ENCODE peak calls at places on chromosomes 12 and 14, in four cellular contexts. V is body of pancreas, M is epithelial cell of proximal tubule, E is AG10803. P is an unnamed sample.

GRCh38 chr14:49972199-49972671 is 79.4 kb downstream of the ARF6 start:
- DNase-seq in V (peak; percentile 64), M (no peak), E (peak; percentile 82), P (no peak)

GRCh38 chr14:103904493-103905107 is 23.7 kb upstream of the TDRD9 start:
- DNase-seq in V (no peak), M (no peak), E (no peak), P (no peak)

GRCh38 chr14:37501877-37502276 is 93.2 kb downstream of the FOXA1 start:
- DNase-seq in V (no peak), M (no peak), E (no peak), P (no peak)

GRCh38 chr14:30069536-30069935 is 141.9 kb upstream of the PRKD1 start:
- DNase-seq in V (no peak), M (no peak), E (peak; percentile 38), P (no peak)

GRCh38 chr12:114316076-114316475 is 89.9 kb downstream of the TBX5 start:
- DNase-seq in V (no peak), M (no peak), E (peak; percentile 76), P (no peak)

GRCh38 chr14:32121536-32121935 is 44.4 kb downstream of the ARHGAP5 start:
- DNase-seq in V (no peak), M (no peak), E (no peak), P (no peak)

GRCh38 chr12:132106921-132107320 is 37.2 kb downstream of the DDX51 start:
- DNase-seq in V (no peak), M (no peak), E (no peak), P (no peak)

GRCh38 chr12:76284816-76285750 is 63.1 kb downstream of the BBS10 start:
- DNase-seq in V (no peak), M (no peak), E (peak; percentile 65), P (no peak)

GRCh38 chr12:175759-176158 is 38.2 kb downstream of the SLC6A12 start:
- DNase-seq in V (no peak), M (no peak), E (no peak), P (no peak)

GRCh38 chr12:24044973-24045703 is 95.7 kb upstream of the SOX5 start:
- DNase-seq in V (peak; percentile 15), M (no peak), E (no peak), P (no peak)

GRCh38 chr12:82857911-82858533 is 171.3 kb downstream of the TMTC2 start:
- DNase-seq in V (no peak), M (peak; percentile 52), E (no peak), P (no peak)

GRCh38 chr12:41277019-41277770 is 89.1 kb downstream of the PDZRN4 start:
- DNase-seq in V (peak; percentile 19), M (no peak), E (peak; percentile 49), P (no peak)

GRCh38 chr14:95523818-95524448 is 7.5 kb upstream of the SYNE3 start:
- DNase-seq in V (no peak), M (no peak), E (peak; percentile 89), P (no peak)

GRCh38 chr12:5905757-5906156 is 39.3 kb downstream of the ANO2 start:
- DNase-seq in V (no peak), M (no peak), E (no peak), P (no peak)

GRCh38 chr12:115341442-115341841 is 657.5 kb upstream of the TBX3 start:
- DNase-seq in V (peak; percentile 67), M (peak; percentile 99), E (peak; percentile 96), P (no peak)

GRCh38 chr12:5201554-5202243 is 158.0 kb downstream of the KCNA5 start:
- DNase-seq in V (no peak), M (no peak), E (no peak), P (no peak)

GRCh38 chr12:19572920-19573558 is 133.7 kb downstream of the AEBP2 start:
- DNase-seq in V (peak; percentile 6), M (no peak), E (peak; percentile 34), P (no peak)

GRCh38 chr14:36315159-36315853 is 5.1 kb downstream of the MBIP start:
- DNase-seq in V (no peak), M (no peak), E (no peak), P (no peak)

GRCh38 chr12:110846615-110847566 is at the start of gene CCDC63:
- DNase-seq in V (peak; percentile 33), M (no peak), E (peak; percentile 26), P (peak; percentile 63)

GRCh38 chr14:55077691-55078151 is 26.3 kb downstream of the MAPK1IP1L start:
- DNase-seq in V (peak; percentile 67), M (no peak), E (peak; percentile 66), P (no peak)

GRCh38 chr12:122951979-122952892 is 14.0 kb downstream of the ABCB9 start:
- DNase-seq in V (peak; percentile 84), M (no peak), E (peak; percentile 65), P (peak; percentile 78)

GRCh38 chr12:58034311-58034710 is 92.9 kb downstream of the ATP23 start:
- DNase-seq in V (no peak), M (no peak), E (no peak), P (no peak)

GRCh38 chr14:22796087-22796707 is 19.0 kb downstream of the SLC7A7 start:
- DNase-seq in V (no peak), M (no peak), E (no peak), P (no peak)

GRCh38 chr14:72946491-72946890 is 20.2 kb downstream of the DCAF4 start:
- DNase-seq in V (no peak), M (no peak), E (no peak), P (no peak)

GRCh38 chr12:68158427-68158826 is 1.1 kb downstream of the IFNG start:
- DNase-seq in V (no peak), M (no peak), E (peak; percentile 17), P (no peak)

GRCh38 chr12:107374136-107374535 is 280.8 kb upstream of the CRY1 start:
- DNase-seq in V (no peak), M (no peak), E (no peak), P (no peak)
- TF ChIP-seq CTCF in V (no peak), M (no peak), E (no peak), P (no peak)

GRCh38 chr14:26191123-26191522 is 406.7 kb downstream of the NOVA1 start:
- DNase-seq in V (no peak), M (no peak), E (no peak), P (no peak)
- TF ChIP-seq CTCF in V (no peak), M (peak; percentile 41), E (peak; percentile 6), P (no peak)

DNA sequence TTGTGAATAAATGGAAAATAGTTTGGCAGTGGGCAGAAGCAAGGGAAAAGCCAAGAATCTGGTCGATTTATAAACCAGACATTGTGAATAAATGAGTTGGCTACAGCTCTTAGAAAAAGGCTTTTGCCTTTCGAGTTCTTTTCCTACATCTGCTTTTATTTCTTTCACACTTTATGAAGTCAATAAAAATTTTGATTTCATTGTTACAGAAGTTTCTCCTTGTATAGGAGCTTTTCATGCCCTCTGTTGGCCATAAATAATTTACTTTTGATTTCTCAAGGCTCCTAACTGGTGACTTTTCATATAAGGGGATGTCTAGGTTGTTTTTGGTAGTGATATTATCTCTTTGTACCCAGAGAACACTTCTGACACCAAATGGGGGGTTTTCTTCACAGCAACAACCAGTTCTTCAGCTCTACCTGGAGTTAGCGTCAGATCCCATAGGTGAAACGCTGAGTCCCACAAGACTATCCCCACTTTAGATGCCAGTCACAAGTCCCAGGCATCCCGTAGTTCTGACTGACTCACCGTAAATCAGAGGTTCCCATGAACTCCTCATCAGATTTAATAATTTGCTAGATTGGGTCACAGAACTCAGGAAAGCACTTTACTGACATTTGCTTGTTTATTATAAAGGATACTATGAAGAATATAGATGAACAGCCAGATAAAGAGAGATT is 136.4 kb upstream of the DNM1L start:
- DNase-seq in V (no peak), M (peak; percentile 74), E (no peak), P (no peak)
- TF ChIP-seq CTCF in V (no peak), M (peak; percentile 14), E (no peak), P (no peak)

DNA sequence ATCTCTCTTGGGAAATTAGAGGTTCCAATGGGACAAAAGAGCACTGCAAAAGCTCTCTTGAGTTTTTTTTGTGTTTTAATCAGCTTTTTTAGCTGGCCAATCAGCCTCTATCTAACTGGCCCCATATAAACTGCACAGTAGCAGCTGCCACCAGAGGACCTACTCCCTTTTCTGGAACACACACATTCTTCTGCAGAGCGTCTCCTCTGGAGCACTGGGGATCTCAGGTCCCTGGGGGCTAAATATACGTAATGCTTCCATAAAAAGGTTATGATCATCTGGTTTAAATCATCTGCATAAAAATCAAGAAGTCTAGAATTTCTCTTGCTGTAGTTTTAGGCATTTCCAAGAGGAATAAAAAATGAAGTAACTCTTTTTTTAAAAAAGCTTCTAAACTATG is 32.3 kb downstream of the TSPAN8 start:
- DNase-seq in V (no peak), M (no peak), E (no peak), P (no peak)
- TF ChIP-seq CTCF in V (peak; percentile 30), M (peak; percentile 48), E (no peak), P (no peak)

DNA sequence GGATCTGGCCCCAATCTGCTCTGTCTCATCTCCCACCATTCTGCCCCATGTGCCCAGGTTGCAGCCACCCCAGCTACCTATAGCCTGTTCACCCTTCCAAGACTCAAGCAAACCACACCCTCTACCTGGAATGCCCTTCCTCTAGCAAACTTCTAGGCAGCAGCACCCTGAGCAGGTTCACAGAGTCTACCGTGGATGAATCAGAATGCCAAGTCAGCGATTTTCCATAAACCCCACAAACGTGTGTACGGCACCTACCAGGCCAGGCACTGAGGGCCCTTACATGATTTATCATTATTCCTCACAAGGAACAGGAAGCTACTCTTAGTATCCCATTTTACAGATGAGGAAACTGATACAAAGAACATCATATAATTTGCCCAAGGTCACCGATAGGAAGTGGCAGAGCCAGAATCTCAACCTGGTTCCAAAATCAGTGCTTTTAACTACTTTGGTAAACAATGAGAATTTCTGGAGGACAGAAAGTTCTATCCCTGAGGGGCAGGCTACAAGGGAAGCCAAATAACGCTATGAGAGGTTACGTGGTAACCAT is 28.0 kb upstream of the DHRS4 start:
- DNase-seq in V (no peak), M (no peak), E (no peak), P (no peak)
- TF ChIP-seq CTCF in V (no peak), M (no peak), E (no peak), P (no peak)

DNA sequence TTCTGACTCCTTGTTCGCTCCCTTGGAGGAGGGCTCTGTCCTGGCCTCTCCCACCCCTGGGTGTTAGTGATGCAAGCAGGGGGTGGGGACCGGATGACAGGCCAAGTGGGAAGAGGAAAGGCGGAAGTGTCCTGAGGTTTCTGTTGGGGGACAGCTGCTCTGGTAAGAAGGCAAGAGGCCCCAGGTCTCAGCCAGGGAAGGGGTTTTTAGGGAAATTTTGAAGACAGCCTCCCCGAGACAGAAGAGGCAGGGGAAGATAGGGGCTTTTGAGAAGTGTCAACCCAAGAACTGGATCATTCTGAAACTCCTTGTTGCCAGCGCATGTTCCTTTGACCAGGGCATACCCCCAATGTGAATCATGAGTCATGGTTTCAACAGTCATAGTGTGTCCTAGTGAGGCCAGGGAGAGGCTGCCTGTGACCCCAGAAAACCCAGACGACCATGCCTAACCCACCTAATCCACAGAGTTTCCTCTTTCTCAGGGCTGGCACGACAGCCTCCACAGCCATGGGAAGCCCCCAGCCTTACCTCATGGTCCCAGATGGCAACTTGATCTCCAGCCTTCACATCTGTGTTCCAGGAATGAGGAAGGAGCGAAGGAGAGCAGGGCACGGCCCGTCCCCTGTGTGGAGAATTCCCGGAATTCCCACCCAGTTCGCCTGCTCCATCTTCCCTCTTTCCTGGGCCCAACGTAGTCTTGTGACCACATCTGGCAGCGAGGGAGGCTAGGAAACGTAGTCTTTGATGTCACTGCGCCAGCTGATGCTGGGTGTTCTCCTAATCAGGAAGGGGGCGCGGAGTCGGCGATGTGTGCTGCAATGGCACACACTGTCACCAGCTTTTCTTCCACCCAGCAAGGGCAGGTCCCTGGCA is 4.9 kb upstream of the GPR132 start:
- DNase-seq in V (peak; percentile 58), M (no peak), E (peak; percentile 41), P (no peak)
- TF ChIP-seq CTCF in V (no peak), M (no peak), E (no peak), P (no peak)

GRCh38 chr14:99271951-99272668 is at the start of gene BCL11B:
- DNase-seq in V (peak; percentile 59), M (peak; percentile 27), E (peak; percentile 86), P (peak; percentile 45)
- TF ChIP-seq CTCF in V (peak; percentile 30), M (peak; percentile 47), E (peak; percentile 63), P (peak; percentile 63)

P was measured in D721Med.